ENCODE peak calls at places on chromosomes 6 and 20, in seven cellular contexts. S, Z, M, F, D, G and H are unnamed samples.

GRCh38 chr6:44704240-44705150 is 317.0 kb downstream of the CDC5L start:
- DNase-seq in S (no peak), Z (no peak), M (no peak), F (no peak), D (no peak), G (no peak), H (no peak)

GRCh38 chr6:138800377-138801150 is 4.7 kb downstream of the ECT2L start:
- DNase-seq in S (no peak), Z (no peak), M (no peak), F (peak; percentile 63), D (no peak), G (no peak), H (no peak)

GRCh38 chr6:134138226-134138975 is 86.0 kb upstream of the SLC2A12 start:
- DNase-seq in S (no peak), Z (no peak), M (no peak), F (no peak), D (no peak), G (no peak), H (no peak)

GRCh38 chr6:43972915-43973304 is 154.3 kb downstream of the MRPL14 start:
- DNase-seq in S (no peak), Z (peak; percentile 51), M (peak; percentile 77), F (no peak), D (peak; percentile 92), G (no peak), H (peak; percentile 43)

GRCh38 chr6:27761391-27761790 is 150.8 kb downstream of the OR2B2 start:
- DNase-seq in S (no peak), Z (no peak), M (no peak), F (no peak), D (no peak), G (no peak), H (no peak)

GRCh38 chr6:63527658-63528514 is 44.4 kb upstream of the LOC128125822 start:
- DNase-seq in S (no peak), Z (peak; percentile 88), M (peak; percentile 78), F (no peak), D (no peak), G (peak; percentile 78), H (peak; percentile 94)

GRCh38 chr6:1057490-1058135 is 254.3 kb upstream of the FOXQ1 start:
- DNase-seq in S (no peak), Z (no peak), M (no peak), F (no peak), D (no peak), G (no peak), H (no peak)

GRCh38 chr6:104625536-104625935 is 234.2 kb downstream of the HACE1 start:
- DNase-seq in S (no peak), Z (peak; percentile 74), M (peak; percentile 62), F (no peak), D (no peak), G (peak; percentile 44), H (peak; percentile 87)

GRCh38 chr6:106510090-106510970 is 119.0 kb downstream of the RTN4IP1 start:
- DNase-seq in S (peak; percentile 62), Z (no peak), M (peak; percentile 39), F (peak; percentile 78), D (peak; percentile 61), G (peak; percentile 69), H (peak; percentile 69)

GRCh38 chr20:57260959-57261357 is 5.5 kb downstream of the BMP7 start:
- DNase-seq in S (no peak), Z (no peak), M (no peak), F (peak; percentile 63), D (no peak), G (no peak), H (no peak)

GRCh38 chr6:89110288-89110687 is 7.6 kb downstream of the SRSF12 start:
- DNase-seq in S (no peak), Z (no peak), M (no peak), F (no peak), D (no peak), G (no peak), H (no peak)